ENCODE peak calls at places on chromosomes 11 and 22, in five cellular contexts. H is lower lobe of right lung, W is hippocampal formation, T is fibroblast of the aortic adventitia, K is renal cortical epithelial cell. C is an unnamed sample.

GRCh38 chr11:131924001-131924400 is 553.6 kb downstream of the NTM start:
- DNase-seq in H (no peak), W (no peak), T (no peak), K (no peak), C (no peak)

GRCh38 chr11:113833151-113833550 is 42.2 kb downstream of the USP28 start:
- DNase-seq in H (no peak), W (no peak), T (no peak), K (no peak), C (no peak)

GRCh38 chr11:86449993-86450629 is 75.4 kb downstream of the CCDC81 start:
- DNase-seq in H (no peak), W (no peak), T (no peak), K (no peak), C (no peak)

GRCh38 chr11:116775975-116776374 is 3.2 kb upstream of the BUD13 start:
- DNase-seq in H (no peak), W (no peak), T (no peak), K (no peak), C (no peak)

GRCh38 chr11:83922318-83922717 is 636.2 kb upstream of the CCDC90B start:
- DNase-seq in H (no peak), W (no peak), T (no peak), K (no peak), C (no peak)

GRCh38 chr11:10818594-10818993 is 9.9 kb upstream of the EIF4G2 start:
- DNase-seq in H (no peak), W (no peak), T (no peak), K (no peak), C (peak)

GRCh38 chr11:82557274-82557673 is 176.4 kb downstream of the FAM181B start:
- DNase-seq in H (peak), W (no peak), T (no peak), K (no peak), C (no peak)

GRCh38 chr11:88050247-88050646 is 125.0 kb downstream of the RAB38 start:
- DNase-seq in H (no peak), W (no peak), T (no peak), K (no peak), C (no peak)

GRCh38 chr11:75269367-75269660 is 28.7 kb downstream of the TPBGL start:
- DNase-seq in H (no peak), W (no peak), T (no peak), K (no peak), C (peak)

GRCh38 chr11:17979770-17980371 is 33.0 kb downstream of the SERGEF start:
- DNase-seq in H (no peak), W (no peak), T (peak), K (no peak), C (no peak)

GRCh38 chr11:91248199-91248807 is 976.3 kb upstream of the FAT3 start:
- DNase-seq in H (no peak), W (no peak), T (peak), K (peak), C (no peak)

GRCh38 chr22:39117585-39118191 is 20.6 kb downstream of the APOBEC3H start:
- DNase-seq in H (no peak), W (no peak), T (peak), K (peak), C (peak)

GRCh38 chr22:29275819-29276565 is 7.9 kb downstream of the EWSR1 start:
- DNase-seq in H (no peak), W (no peak), T (no peak), K (peak), C (no peak)

C was measured in osteoblast.